ENCODE peak calls at places on chromosomes 7 and 10, in four cellular contexts. W is body of pancreas, M is transverse colon, U is adrenal gland. G is an unnamed sample. For H3K4me1, the result is how much of the 10 kb centered on the place peaks cover.

GRCh38 chr10:3148994-3149393 is 23.6 kb downstream of the PITRM1 start:
- DNase-seq in W (no peak), M (no peak), U (no peak), G (no peak)

GRCh38 chr10:31770307-31770902 is 158.2 kb downstream of the ARHGAP12 start:
- DNase-seq in W (peak), M (peak), U (peak), G (peak)

GRCh38 chr7:82655965-82656364 is 212.4 kb upstream of the CACNA2D1 start:
- DNase-seq in W (no peak), M (no peak), U (no peak), G (no peak)

GRCh38 chr10:20407421-20407820 is 489.7 kb downstream of the NEBL start:
- DNase-seq in W (no peak), M (no peak), U (no peak), G (no peak)

GRCh38 chr10:7700577-7701125 is 2.5 kb upstream of the ITIH2 start:
- DNase-seq in W (no peak), M (no peak), U (no peak), G (no peak)

GRCh38 chr10:95588025-95588424 is 26.9 kb upstream of the SORBS1 start:
- DNase-seq in W (no peak), M (peak), U (no peak), G (no peak)

GRCh38 chr7:35630573-35630972 is 64.4 kb downstream of the HERPUD2 start:
- DNase-seq in W (no peak), M (no peak), U (no peak), G (no peak)

GRCh38 chr7:21620054-21620453 is 77.2 kb downstream of the DNAH11 start:
- DNase-seq in W (no peak), M (no peak), U (no peak), G (no peak)

GRCh38 chr10:23338155-23338828 is 6.3 kb downstream of the C10orf67 start:
- DNase-seq in W (peak), M (no peak), U (no peak), G (peak)

GRCh38 chr10:119140603-119141245 is 24.8 kb downstream of the SFXN4 start:
- DNase-seq in W (no peak), M (no peak), U (no peak), G (no peak)

GRCh38 chr10:35353399-35353798 is 17.1 kb downstream of the CCNY start:
- DNase-seq in W (no peak), M (no peak), U (no peak), G (no peak)

GRCh38 chr7:4085937-4086691 is 596.0 kb upstream of the FOXK1 start:
- DNase-seq in W (no peak), M (no peak), U (no peak), G (no peak)

GRCh38 chr7:25856056-25856780 is 295.8 kb upstream of the NFE2L3 start:
- DNase-seq in W (no peak), M (peak), U (no peak), G (no peak)

GRCh38 chr10:132443605-132443997 is 46.6 kb downstream of the PWWP2B start:
- DNase-seq in W (no peak), M (peak), U (peak), G (no peak)

GRCh38 chr10:123911866-123912265 is 20.3 kb upstream of the CPXM2 start:
- DNase-seq in W (no peak), M (no peak), U (no peak), G (no peak)

GRCh38 chr7:158281441-158281840 is 306.2 kb downstream of the PTPRN2 start:
- DNase-seq in W (peak), M (no peak), U (no peak), G (no peak)

GRCh38 chr7:34339061-34339526 is 318.9 kb upstream of the NPSR1 start:
- DNase-seq in W (no peak), M (no peak), U (no peak), G (no peak)

GRCh38 chr7:152870106-152870693 is 110.6 kb downstream of the ACTR3B start:
- DNase-seq in W (no peak), M (no peak), U (no peak), G (no peak)

GRCh38 chr10:129404091-129404490 is 63.0 kb upstream of the MGMT start:
- DNase-seq in W (no peak), M (no peak), U (no peak), G (peak)

GRCh38 chr10:8919291-8919690 is 864.8 kb downstream of the GATA3 start:
- DNase-seq in W (no peak), M (no peak), U (no peak), G (no peak)

GRCh38 chr10:6333973-6334372 is 131.2 kb downstream of the PFKFB3 start:
- DNase-seq in W (no peak), M (no peak), U (no peak), G (no peak)

GRCh38 chr10:102773986-102774385 is 30.2 kb downstream of the WBP1L start:
- DNase-seq in W (no peak), M (peak), U (no peak), G (no peak)

GRCh38 chr10:64430690-64431323 is 909.6 kb downstream of the REEP3 start:
- DNase-seq in W (no peak), M (peak), U (peak), G (no peak)

GRCh38 chr10:4807803-4808507 is 18.1 kb upstream of the AKR1E2 start:
- DNase-seq in W (no peak), M (no peak), U (no peak), G (no peak)

GRCh38 chr10:11424456-11425287 is 186.8 kb downstream of the USP6NL start:
- DNase-seq in W (peak), M (peak), U (peak), G (no peak)

GRCh38 chr10:34045571-34046190 is 711.2 kb upstream of the NRP1 start:
- DNase-seq in W (no peak), M (no peak), U (no peak), G (no peak)

GRCh38 chr7:151082151-151083070 is 882 bp downstream of the TMUB1 start:
- DNase-seq in W (no peak), M (no peak), U (no peak), G (no peak)

GRCh38 chr10:76397957-76398665 is 966.7 kb downstream of the LRMDA start:
- DNase-seq in W (no peak), M (no peak), U (peak), G (no peak)

GRCh38 chr7:30502470-30503251 is 2.0 kb downstream of the GGCT start:
- DNase-seq in W (no peak), M (no peak), U (no peak), G (no peak)

GRCh38 chr10:19816420-19817250 is at the start of gene PLXDC2:
- DNase-seq in W (peak), M (peak), U (peak), G (peak)

GRCh38 chr10:112792487-112793196 is 157.4 kb upstream of the TCF7L2 start:
- DNase-seq in W (no peak), M (peak), U (no peak), G (no peak)

GRCh38 chr7:108045669-108046068 is 42.7 kb upstream of the LAMB1 start:
- DNase-seq in W (no peak), M (no peak), U (no peak), G (no peak)

GRCh38 chr10:45274364-45274763 is 41.0 kb downstream of the OR13A1 start:
- DNase-seq in W (no peak), M (no peak), U (no peak), G (no peak)

GRCh38 chr7:95045236-95045923 is 138.0 kb downstream of the PPP1R9A start:
- DNase-seq in W (no peak), M (peak), U (no peak), G (no peak)

GRCh38 chr10:69828115-69828870 is 26.6 kb downstream of the COL13A1 start:
- DNase-seq in W (no peak), M (no peak), U (no peak), G (no peak)

GRCh38 chr7:127667751-127668530 is 15.9 kb downstream of the SND1 start:
- DNase-seq in W (no peak), M (no peak), U (no peak), G (no peak)

GRCh38 chr7:155786491-155786890 is 25.8 kb downstream of the SHH start:
- DNase-seq in W (no peak), M (no peak), U (no peak), G (no peak)

GRCh38 chr7:155785536-155785935 is 26.7 kb downstream of the SHH start:
- DNase-seq in W (no peak), M (no peak), U (peak), G (no peak)

GRCh38 chr7:155780884-155781283 is 31.4 kb downstream of the SHH start:
- DNase-seq in W (no peak), M (no peak), U (no peak), G (no peak)

GRCh38 chr7:155781433-155781832 is 30.8 kb downstream of the SHH start:
- DNase-seq in W (no peak), M (no peak), U (no peak), G (no peak)

DNA sequence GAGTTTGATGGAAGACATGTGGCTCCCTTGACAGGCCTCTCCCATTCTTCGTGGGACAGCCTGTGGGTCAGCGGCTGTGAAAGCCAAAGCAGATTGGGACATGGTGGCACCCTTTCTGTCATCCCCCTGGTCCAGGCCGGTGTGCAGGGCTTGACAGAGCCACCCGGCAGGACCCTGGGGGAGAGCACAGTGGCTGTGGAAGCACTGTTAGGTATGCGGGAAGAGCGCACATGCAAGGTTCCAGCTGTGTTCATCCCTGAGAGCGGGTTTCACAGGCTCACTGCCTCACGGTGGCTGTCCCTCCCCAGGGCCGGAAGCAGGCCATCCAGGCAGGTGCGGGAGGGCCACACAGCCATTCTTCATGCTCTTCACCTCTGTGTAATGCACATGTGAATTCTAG is 29.8 kb downstream of the SHH start:
- DNase-seq in W (no peak), M (no peak), U (no peak), G (no peak)
- TF ChIP-seq POLR2A in W (no peak), M (no peak), U (no peak), G (no peak)

GRCh38 chr7:2108501-2109250 is 124.1 kb downstream of the MAD1L1 start:
- DNase-seq in W (no peak), M (no peak), U (no peak), G (no peak)
- H3K4me1 ChIP-seq in W (under half), M (under half), U (under half), G (half or more)

GRCh38 chr10:74921744-74922143 is 95.3 kb downstream of the KAT6B start:
- DNase-seq in W (no peak), M (no peak), U (no peak), G (no peak)

GRCh38 chr10:74925716-74926115 is 99.3 kb downstream of the KAT6B start:
- DNase-seq in W (no peak), M (no peak), U (no peak), G (no peak)

GRCh38 chr10:74922921-74923320 is 96.5 kb downstream of the KAT6B start:
- DNase-seq in W (no peak), M (no peak), U (no peak), G (no peak)

GRCh38 chr10:74924251-74924954 is 98.0 kb downstream of the KAT6B start:
- DNase-seq in W (no peak), M (no peak), U (peak), G (no peak)

GRCh38 chr10:74923556-74923955 is 97.2 kb downstream of the KAT6B start:
- DNase-seq in W (no peak), M (no peak), U (no peak), G (no peak)
- TF ChIP-seq CTCF in W (no peak), M (no peak), U (no peak), G (no peak)

DNA sequence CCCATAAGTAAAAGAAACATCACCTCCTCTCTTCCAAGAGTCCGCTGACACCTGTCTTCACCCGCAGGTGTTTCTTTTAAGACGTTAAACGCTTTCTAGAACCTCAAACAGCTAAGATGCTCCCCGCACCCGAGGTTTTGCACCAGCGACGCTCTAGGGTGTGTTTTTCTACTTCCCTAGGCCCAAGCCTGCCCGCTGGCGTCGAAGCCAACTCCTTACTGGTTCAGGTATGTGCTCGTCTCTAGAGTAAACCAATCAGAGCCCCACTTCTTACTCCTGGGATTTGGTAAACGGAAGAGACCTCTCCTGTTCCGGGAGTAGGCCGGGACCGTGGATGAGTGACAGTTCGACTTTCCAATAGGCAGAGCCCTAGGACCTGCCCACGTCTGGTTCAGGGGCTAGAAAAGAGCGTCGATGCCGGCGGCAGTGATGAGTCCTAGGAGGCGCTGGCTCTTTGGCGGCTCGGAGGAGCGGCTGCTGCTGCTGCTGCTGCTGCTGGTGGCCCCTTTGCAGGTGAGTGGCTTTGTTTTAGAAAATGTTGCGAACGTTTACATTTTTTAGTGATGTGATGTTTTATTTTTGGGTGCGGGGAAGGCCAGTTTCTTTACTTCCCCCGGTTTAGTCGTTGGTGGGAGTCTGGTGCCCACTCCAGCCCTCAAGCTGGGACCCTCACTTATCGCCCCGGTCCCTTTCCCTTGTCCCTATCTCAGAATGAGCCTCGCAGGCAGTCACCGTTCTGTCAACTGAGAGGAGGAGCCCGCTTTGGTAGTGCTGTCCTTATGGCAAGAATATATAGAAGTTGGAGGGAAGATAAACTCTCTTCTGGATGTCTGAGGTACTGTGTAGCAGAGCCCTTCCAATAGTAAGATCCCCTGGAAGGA is at the start of gene BPGM:
- DNase-seq in W (peak), M (peak), U (peak), G (peak)
- TF ChIP-seq POLR2A in W (peak), M (peak), U (peak), G (peak)

GRCh38 chr10:78436706-78437406 is 403.2 kb downstream of the RPS24 start:
- DNase-seq in W (peak), M (no peak), U (no peak), G (no peak)
- H3K4me1 ChIP-seq in W (under half), M (under half), U (under half), G (half or more)

G was measured in esophagus muscularis mucosa.